ENCODE peak calls at places on chromosomes 7 and 10, in six cellular contexts. D is activated T-cell treated with anti-CD3 and anti-CD28 coated beads, Interleukin-2, amount 50 U/mL, for 1 hour; F is T-helper 9 cell; J is SK-N-SH; R is nephron progenitor cell; C is NCI-H2081. Q is an unnamed sample.

GRCh38 chr7:24052572-24053223 is 231.3 kb upstream of the NPY start:
- DNase-seq in F (no peak), C (peak; percentile 32), J (no peak), D (no peak), R (no peak), Q (peak; percentile 63)

GRCh38 chr7:158926348-158926747 is 70.0 kb downstream of the DYNC2I1 start:
- DNase-seq in J (no peak), C (no peak), R (no peak), D (no peak), F (no peak), Q (no peak)

GRCh38 chr7:114153700-114154099 is 234.9 kb upstream of the PPP1R3A start:
- DNase-seq in J (no peak), R (no peak), D (no peak), F (no peak), C (no peak), Q (no peak)

GRCh38 chr7:120272261-120272895 is 597 bp upstream of the KCND2 start:
- DNase-seq in C (peak; percentile 81), J (peak; percentile 72), D (no peak), R (peak; percentile 41), F (no peak), Q (peak; percentile 41)

GRCh38 chr10:117980216-117980615 is 66.5 kb downstream of the RAB11FIP2 start:
- DNase-seq in D (no peak), R (no peak), C (no peak), J (no peak), F (no peak), Q (no peak)

GRCh38 chr10:34637419-34637911 is 177.6 kb downstream of the PARD3 start:
- DNase-seq in C (peak; percentile 37), D (peak; percentile 71), R (peak; percentile 86), F (peak; percentile 55), J (peak; percentile 67), Q (peak; percentile 1)

GRCh38 chr10:21015838-21016237 is 118.7 kb upstream of the NEBL start:
- DNase-seq in J (no peak), C (no peak), D (no peak), F (no peak), R (no peak), Q (no peak)

GRCh38 chr10:35642023-35642792 is at the start of gene FZD8:
- DNase-seq in F (peak; percentile 59), J (peak; percentile 92), C (peak; percentile 75), D (peak; percentile 71), R (peak; percentile 93), Q (peak; percentile 75)

GRCh38 chr7:99469381-99470065 is 3.2 kb upstream of the ZNF789 start:
- DNase-seq in J (no peak), D (no peak), R (no peak), C (no peak), F (no peak), Q (no peak)